ENCODE peak calls at places on chromosomes 1 and 21, in four cellular contexts. R is A549, T is sigmoid colon, O is uterus. J is an unnamed sample.

GRCh38 chr1:212671342-212672031 is 28.2 kb downstream of the BATF3 start:
- DNase-seq in R (peak), T (no peak), O (peak), J (peak)

GRCh38 chr21:46155514-46156377 is at the start of gene FTCD:
- DNase-seq in R (no peak), T (peak), O (peak), J (no peak)

GRCh38 chr1:216960716-216961115 is 237.5 kb upstream of the ESRRG start:
- DNase-seq in R (no peak), T (no peak), O (no peak), J (no peak)

GRCh38 chr1:107010582-107010981 is 45.9 kb upstream of the PRMT6 start:
- DNase-seq in R (no peak), T (no peak), O (no peak), J (no peak)

GRCh38 chr1:46041974-46042373 is 90.5 kb downstream of the PIK3R3 start:
- DNase-seq in R (no peak), T (no peak), O (no peak), J (no peak)

GRCh38 chr1:110880708-110881374 is 7.9 kb downstream of the CD53 start:
- DNase-seq in R (no peak), T (no peak), O (no peak), J (peak)

GRCh38 chr1:54950361-54951163 is 29.9 kb upstream of the TMEM61 start:
- DNase-seq in R (peak), T (peak), O (peak), J (peak)

GRCh38 chr1:18151436-18151835 is 43.8 kb downstream of the IGSF21 start:
- DNase-seq in R (no peak), T (no peak), O (no peak), J (no peak)

GRCh38 chr1:90710579-90711536 is 6.2 kb downstream of the BARHL2 start:
- DNase-seq in R (no peak), T (no peak), O (no peak), J (no peak)

GRCh38 chr1:27135920-27136551 is 18.9 kb downstream of the SLC9A1 start:
- DNase-seq in R (no peak), T (no peak), O (no peak), J (no peak)

GRCh38 chr1:236774926-236775325 is 20.2 kb upstream of the MTR start:
- DNase-seq in R (peak), T (no peak), O (no peak), J (peak)

GRCh38 chr1:159181328-159182024 is 10.1 kb downstream of the CADM3 start:
- DNase-seq in R (no peak), T (no peak), O (no peak), J (no peak)

GRCh38 chr21:37060296-37060695 is 12.6 kb downstream of the PIGP start:
- DNase-seq in R (peak), T (no peak), O (no peak), J (no peak)

GRCh38 chr1:14826172-14826636 is 227.7 kb downstream of the KAZN start:
- DNase-seq in R (no peak), T (peak), O (peak), J (no peak)

GRCh38 chr21:42289926-42290325 is 25.3 kb downstream of the TFF3 start:
- DNase-seq in R (no peak), T (no peak), O (peak), J (no peak)

GRCh38 chr1:226738421-226738994 is 574 bp downstream of the ITPKB start:
- DNase-seq in R (peak), T (no peak), O (no peak), J (peak)

GRCh38 chr1:210726621-210727020 is 397.9 kb downstream of the HHAT start:
- DNase-seq in R (no peak), T (no peak), O (no peak), J (peak)

GRCh38 chr1:23910553-23911246 is 2.5 kb downstream of the CNR2 start:
- DNase-seq in R (no peak), T (no peak), O (no peak), J (no peak)
- TF ChIP-seq POLR2A in R (no peak), T (no peak), O (no peak), J (no peak)

DNA sequence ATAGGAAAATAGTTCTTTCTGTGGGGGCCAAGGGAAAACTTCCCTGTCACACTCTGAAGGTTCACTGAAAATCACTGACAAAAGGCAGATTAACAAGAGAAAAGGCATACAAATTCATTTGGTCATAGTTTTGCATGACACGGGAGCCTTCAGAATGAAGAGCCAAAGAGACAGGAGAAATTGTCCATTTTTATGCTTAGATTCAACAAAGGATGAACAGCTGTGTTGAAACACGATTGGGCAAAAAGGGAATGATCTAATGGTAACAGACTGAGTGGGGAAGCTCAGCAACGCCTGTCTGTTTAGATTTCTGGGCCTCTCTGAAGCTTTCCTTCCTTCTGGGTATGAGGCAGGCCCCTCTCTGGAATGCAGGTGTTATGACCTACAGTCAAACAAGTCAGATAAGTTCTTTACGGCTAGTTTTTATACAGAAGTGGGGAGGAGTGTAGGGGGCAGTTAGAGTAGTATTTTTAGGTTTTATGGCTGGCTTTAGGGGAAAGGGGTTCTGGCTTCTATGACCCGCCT is 154.6 kb downstream of the RGS7 start:
- DNase-seq in R (no peak), T (no peak), O (no peak), J (no peak)
- TF ChIP-seq POLR2A in R (no peak), T (no peak), O (no peak), J (no peak)

DNA sequence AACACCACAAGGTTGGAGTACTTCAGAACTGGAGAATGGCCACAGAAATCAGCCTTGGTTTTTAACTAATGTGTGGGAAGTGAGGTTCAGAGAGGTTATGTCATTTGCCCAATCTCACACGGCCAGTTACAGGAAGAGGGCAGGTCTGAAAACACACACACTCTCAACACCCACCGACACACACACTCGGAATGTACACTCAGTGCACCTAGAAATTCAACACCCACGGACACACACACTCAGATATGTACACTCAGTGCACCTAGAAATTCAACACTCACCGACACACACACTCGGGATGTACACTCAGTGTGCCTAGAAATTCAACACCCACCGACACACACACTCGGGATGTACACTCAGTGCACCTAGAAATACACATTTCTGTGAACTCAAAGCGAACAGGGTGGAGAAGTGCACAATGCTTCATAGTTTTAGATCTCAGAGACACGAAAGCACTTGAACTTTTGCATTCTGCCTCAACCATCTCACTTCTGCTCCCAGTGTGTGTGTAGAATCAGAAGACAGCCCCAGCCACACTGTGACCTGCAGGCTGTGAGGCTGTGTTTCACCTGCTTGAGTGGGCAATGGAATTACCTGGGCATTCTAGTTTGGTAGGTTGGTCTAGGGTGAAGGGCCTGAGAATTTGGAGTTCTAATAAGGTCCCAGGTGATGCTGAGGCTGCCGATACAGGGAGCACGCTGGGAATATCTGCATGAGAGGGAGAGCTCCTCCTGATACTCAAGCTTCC is 170.5 kb downstream of the CLIC6 start:
- DNase-seq in R (no peak), T (no peak), O (no peak), J (no peak)
- TF ChIP-seq POLR2A in R (no peak), T (no peak), O (no peak), J (no peak)

DNA sequence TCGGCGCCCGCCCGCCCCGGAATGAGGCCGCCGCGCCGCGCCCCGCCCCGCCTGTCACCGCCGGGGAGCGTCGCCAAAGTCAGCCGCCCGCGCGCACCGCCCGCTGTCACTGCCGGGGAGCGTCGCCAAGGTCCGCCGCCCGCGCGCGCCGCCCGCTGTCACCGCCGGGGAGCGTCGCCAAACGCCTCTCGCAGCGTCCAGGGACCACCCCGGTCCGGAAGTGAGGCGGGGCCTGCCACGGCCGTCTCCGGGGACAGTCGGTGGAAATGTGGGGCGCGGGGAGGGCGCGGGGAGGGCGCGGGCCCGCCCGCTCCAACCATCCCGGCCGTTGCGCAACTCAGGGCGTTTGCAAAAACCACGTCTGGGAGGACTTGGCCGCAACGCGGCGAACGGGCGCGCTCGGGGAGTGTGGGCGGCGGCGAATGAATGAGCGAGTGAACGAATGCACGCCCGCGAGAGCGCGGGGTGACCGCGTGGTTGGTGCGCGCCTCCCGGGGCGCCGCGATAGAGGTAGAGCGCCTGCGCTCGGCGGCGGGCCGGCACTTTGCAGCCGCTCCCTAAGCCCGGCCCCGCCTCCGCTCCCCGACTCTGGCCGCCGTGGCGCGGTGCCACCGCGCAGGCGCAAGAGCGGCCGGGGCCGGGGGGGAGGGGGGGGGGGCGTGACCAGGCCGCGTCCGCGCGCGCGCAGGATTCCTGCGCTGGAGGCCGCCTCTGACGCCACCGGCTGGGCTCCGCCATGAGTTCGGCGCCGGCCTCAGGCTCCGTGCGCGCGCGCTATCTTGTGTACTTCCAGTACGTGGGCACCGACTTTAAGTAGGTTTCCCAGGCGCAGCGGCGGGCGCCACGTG is at the start of the genes ACAP3 and PUSL1:
- DNase-seq in R (peak), T (peak), O (peak), J (peak)
- TF ChIP-seq POLR2A in R (peak), T (no peak), O (no peak), J (no peak)